ENCODE peak calls at places on chromosome 22, in nine cellular contexts. U is lower leg skin; T is endothelial cell; W is Jurkat, Clone E6-1; J is NCI-H510A treated with DMSO at 0.1 percent for 48 hours; E is fibroblast of gingiva; V is activated CD4-positive, alpha-beta memory T cell treated with anti-CD3 and anti-CD28 coated beads for 36 hours; Z is fibroblast of mammary gland; L is fibroblast of pulmonary artery. X is an unnamed sample.

GRCh38 chr22:49420651-49421050 is 407.0 kb downstream of the BRD1 start:
- DNase-seq in U (peak), T (no peak), W (no peak), J (no peak), E (no peak), V (no peak), Z (no peak), L (no peak), X (no peak)

GRCh38 chr22:24416095-24416494 is 11.3 kb upstream of the ADORA2A start:
- DNase-seq in U (no peak), T (no peak), W (no peak), J (no peak), E (peak), V (no peak), Z (peak), L (no peak), X (no peak)

GRCh38 chr22:46507451-46508390 is 29.7 kb downstream of the CELSR1 start:
- DNase-seq in U (no peak), T (no peak), W (no peak), J (no peak), E (no peak), V (no peak), Z (no peak), L (no peak), X (no peak)

GRCh38 chr22:17106785-17107546 is 14.2 kb downstream of the TMEM121B start:
- DNase-seq in U (no peak), T (no peak), W (no peak), J (no peak), E (no peak), V (peak), Z (no peak), L (no peak), X (no peak)

GRCh38 chr22:46866591-46866990 is 104.1 kb downstream of the TBC1D22A start:
- DNase-seq in U (no peak), T (no peak), W (no peak), J (no peak), E (peak), V (no peak), Z (peak), L (peak), X (no peak)

GRCh38 chr22:27809700-27810365 is 8.3 kb upstream of the MN1 start:
- DNase-seq in U (no peak), T (no peak), W (no peak), J (no peak), E (no peak), V (no peak), Z (no peak), L (peak), X (no peak)

GRCh38 chr22:49930596-49931412 is 12.4 kb downstream of the CRELD2 start:
- DNase-seq in U (no peak), T (peak), W (no peak), J (peak), E (peak), V (peak), Z (peak), L (peak), X (peak)

GRCh38 chr22:47168441-47168840 is 406.0 kb downstream of the TBC1D22A start:
- DNase-seq in U (peak), T (no peak), W (no peak), J (no peak), E (no peak), V (no peak), Z (no peak), L (no peak), X (no peak)

GRCh38 chr22:35531695-35532094 is 8.9 kb upstream of the RASD2 start:
- DNase-seq in U (no peak), T (no peak), W (no peak), J (no peak), E (no peak), V (no peak), Z (no peak), L (no peak), X (no peak)

GRCh38 chr22:49666146-49666809 is 161.4 kb downstream of the BRD1 start:
- DNase-seq in U (peak), T (no peak), W (no peak), J (no peak), E (no peak), V (no peak), Z (no peak), L (no peak), X (no peak)

GRCh38 chr22:41352058-41352457 is 29.7 kb upstream of the TEF start:
- DNase-seq in U (no peak), T (no peak), W (no peak), J (no peak), E (peak), V (no peak), Z (peak), L (peak), X (no peak)

GRCh38 chr22:45740236-45740635 is 68.6 kb downstream of the ATXN10 start:
- DNase-seq in U (no peak), T (no peak), W (no peak), J (no peak), E (no peak), V (no peak), Z (no peak), L (no peak), X (no peak)

GRCh38 chr22:27105142-27106025 is 448.0 kb downstream of the MIAT start:
- DNase-seq in U (peak), T (no peak), W (no peak), J (no peak), E (peak), V (no peak), Z (peak), L (peak), X (no peak)

GRCh38 chr22:47419239-47419638 is 656.8 kb downstream of the TBC1D22A start:
- DNase-seq in U (no peak), T (no peak), W (peak), J (no peak), E (no peak), V (no peak), Z (no peak), L (no peak), X (no peak)

GRCh38 chr22:32706149-32706548 is 95.4 kb upstream of the TIMP3 start:
- DNase-seq in U (no peak), T (no peak), W (no peak), J (no peak), E (no peak), V (no peak), Z (peak), L (no peak), X (no peak)